ENCODE peak calls at places on chromosomes 4 and X, in six cellular contexts. One of them, this sample, is unnamed.

GRCh38 chr4:74794341-74794801 is at the start of gene BTC:
- DNase-seq in neural crest cell: peak; percentile 7
- DNase-seq in substantia nigra: no peak
- DNase-seq in mesendoderm: peak; percentile 60
- DNase-seq in NCI-H1105: peak; percentile 47
- DNase-seq in stimulated activated CD4-positive, alpha-beta T cell treated with anti-CD3 and anti-CD28 coated beads, Interleukin-15, amount 100 ng/mL, for 24 hours: peak; percentile 6
- DNase-seq in this sample: no peak

GRCh38 chrX:140572724-140573123 is 67.9 kb upstream of the SOX3 start:
- DNase-seq in substantia nigra: peak; percentile 5
- DNase-seq in mesendoderm: peak; percentile 69
- DNase-seq in stimulated activated CD4-positive, alpha-beta T cell treated with anti-CD3 and anti-CD28 coated beads, Interleukin-15, amount 100 ng/mL, for 24 hours: peak; percentile 4
- DNase-seq in neural crest cell: peak; percentile 54
- DNase-seq in NCI-H1105: no peak
- DNase-seq in this sample: peak; percentile 1

GRCh38 chrX:105648732-105649131 is 173.6 kb upstream of the NRK start:
- DNase-seq in substantia nigra: no peak
- DNase-seq in NCI-H1105: no peak
- DNase-seq in neural crest cell: no peak
- DNase-seq in mesendoderm: peak; percentile 11
- DNase-seq in stimulated activated CD4-positive, alpha-beta T cell treated with anti-CD3 and anti-CD28 coated beads, Interleukin-15, amount 100 ng/mL, for 24 hours: no peak
- DNase-seq in this sample: no peak

GRCh38 chr4:151434183-151434860 is 25.3 kb downstream of the FHIP1A start:
- DNase-seq in substantia nigra: no peak
- DNase-seq in stimulated activated CD4-positive, alpha-beta T cell treated with anti-CD3 and anti-CD28 coated beads, Interleukin-15, amount 100 ng/mL, for 24 hours: no peak
- DNase-seq in mesendoderm: no peak
- DNase-seq in NCI-H1105: no peak
- DNase-seq in neural crest cell: no peak
- DNase-seq in this sample: no peak

GRCh38 chrX:101276238-101276637 is 14.9 kb downstream of the TAF7L start:
- DNase-seq in substantia nigra: no peak
- DNase-seq in neural crest cell: no peak
- DNase-seq in mesendoderm: no peak
- DNase-seq in NCI-H1105: no peak
- DNase-seq in stimulated activated CD4-positive, alpha-beta T cell treated with anti-CD3 and anti-CD28 coated beads, Interleukin-15, amount 100 ng/mL, for 24 hours: no peak
- DNase-seq in this sample: no peak

GRCh38 chr4:80134936-80135701 is 62.1 kb upstream of the ANTXR2 start:
- DNase-seq in mesendoderm: peak; percentile 95
- DNase-seq in NCI-H1105: no peak
- DNase-seq in neural crest cell: no peak
- DNase-seq in stimulated activated CD4-positive, alpha-beta T cell treated with anti-CD3 and anti-CD28 coated beads, Interleukin-15, amount 100 ng/mL, for 24 hours: no peak
- DNase-seq in substantia nigra: no peak
- DNase-seq in this sample: no peak

GRCh38 chrX:38817004-38817703 is 15.9 kb downstream of the MID1IP1 start:
- DNase-seq in stimulated activated CD4-positive, alpha-beta T cell treated with anti-CD3 and anti-CD28 coated beads, Interleukin-15, amount 100 ng/mL, for 24 hours: no peak
- DNase-seq in neural crest cell: no peak
- DNase-seq in substantia nigra: peak; percentile 0
- DNase-seq in mesendoderm: peak; percentile 67
- DNase-seq in NCI-H1105: no peak
- DNase-seq in this sample: no peak

GRCh38 chr4:39169426-39169825 is 12.9 kb upstream of the WDR19 start:
- DNase-seq in substantia nigra: no peak
- DNase-seq in mesendoderm: no peak
- DNase-seq in neural crest cell: no peak
- DNase-seq in NCI-H1105: no peak
- DNase-seq in stimulated activated CD4-positive, alpha-beta T cell treated with anti-CD3 and anti-CD28 coated beads, Interleukin-15, amount 100 ng/mL, for 24 hours: no peak
- DNase-seq in this sample: no peak

GRCh38 chr4:184156169-184156568 is 61.5 kb downstream of the ENPP6 start:
- DNase-seq in substantia nigra: no peak
- DNase-seq in NCI-H1105: no peak
- DNase-seq in neural crest cell: no peak
- DNase-seq in mesendoderm: no peak
- DNase-seq in stimulated activated CD4-positive, alpha-beta T cell treated with anti-CD3 and anti-CD28 coated beads, Interleukin-15, amount 100 ng/mL, for 24 hours: no peak
- DNase-seq in this sample: no peak

This sample was measured in NCI-H2227 treated with DMSO at 0.1 percent for 48 hours.